ENCODE peak calls at places on chromosomes 11 and 22, in eight cellular contexts. J, Y, O, C, U, I, T and R are unnamed samples.

GRCh38 chr11:125569913-125570621 is 790 bp downstream of the EI24 start:
- DNase-seq in J (no peak), Y (no peak), O (no peak), C (no peak), U (no peak), I (peak), T (peak), R (no peak)

GRCh38 chr22:21734540-21735197 is 925 bp downstream of the YPEL1 start:
- DNase-seq in J (no peak), Y (no peak), O (no peak), C (no peak), U (no peak), I (no peak), T (no peak), R (no peak)

GRCh38 chr11:113596658-113597057 is 109.5 kb downstream of the TMPRSS5 start:
- DNase-seq in J (no peak), Y (no peak), O (no peak), C (no peak), U (no peak), I (no peak), T (no peak), R (no peak)

GRCh38 chr11:63490551-63491239 is at the start of gene PLAAT5:
- DNase-seq in J (peak), Y (no peak), O (no peak), C (no peak), U (peak), I (no peak), T (peak), R (no peak)

GRCh38 chr22:25021976-25022711 is 69.6 kb downstream of the KIAA1671 start:
- DNase-seq in J (peak), Y (no peak), O (no peak), C (no peak), U (no peak), I (no peak), T (no peak), R (no peak)

GRCh38 chr22:35253946-35254345 is 3.3 kb upstream of the HMGXB4 start:
- DNase-seq in J (no peak), Y (no peak), O (no peak), C (no peak), U (no peak), I (no peak), T (no peak), R (no peak)

GRCh38 chr11:122108192-122108799 is 7.7 kb downstream of the BLID start:
- DNase-seq in J (no peak), Y (no peak), O (no peak), C (peak), U (peak), I (peak), T (peak), R (no peak)

GRCh38 chr11:126722006-126722736 is 278.4 kb downstream of the KIRREL3 start:
- DNase-seq in J (no peak), Y (no peak), O (no peak), C (no peak), U (no peak), I (no peak), T (peak), R (no peak)

GRCh38 chr11:82557274-82557673 is 176.4 kb downstream of the FAM181B start:
- DNase-seq in J (peak), Y (no peak), O (no peak), C (no peak), U (peak), I (no peak), T (no peak), R (no peak)

GRCh38 chr11:45266693-45267451 is 19.3 kb downstream of the SYT13 start:
- DNase-seq in J (no peak), Y (no peak), O (no peak), C (no peak), U (no peak), I (no peak), T (no peak), R (no peak)

GRCh38 chr11:120894207-120894989 is 129.5 kb upstream of the TBCEL start:
- DNase-seq in J (no peak), Y (no peak), O (no peak), C (no peak), U (no peak), I (no peak), T (no peak), R (no peak)

GRCh38 chr22:31829505-31829904 is 75.7 kb downstream of the DEPDC5 start:
- DNase-seq in J (no peak), Y (peak), O (no peak), C (peak), U (no peak), I (peak), T (peak), R (peak)

GRCh38 chr11:66589996-66590675 is 2.7 kb downstream of the CCDC87 start:
- DNase-seq in J (no peak), Y (no peak), O (no peak), C (no peak), U (no peak), I (no peak), T (no peak), R (no peak)